ENCODE peak calls at places on chromosomes 1 and 21, in seven cellular contexts. One of them, this sample, is unnamed. For H3K4me1, the result is how much of the 10 kb centered on the place peaks cover.

GRCh38 chr21:15446193-15446592 is 283.6 kb upstream of the USP25 start:
- DNase-seq in lung: no peak
- DNase-seq in A673: no peak
- DNase-seq in aorta: peak
- DNase-seq in psoas muscle: no peak
- DNase-seq in stomach: no peak
- DNase-seq in right cardiac atrium: no peak
- DNase-seq in this sample: no peak

GRCh38 chr1:167059729-167060107 is 30.5 kb downstream of the GPA33 start:
- DNase-seq in psoas muscle: no peak
- DNase-seq in right cardiac atrium: no peak
- DNase-seq in lung: no peak
- DNase-seq in stomach: no peak
- DNase-seq in A673: no peak
- DNase-seq in aorta: no peak
- DNase-seq in this sample: no peak

GRCh38 chr1:46086581-46086980 is 45.8 kb downstream of the PIK3R3 start:
- DNase-seq in psoas muscle: no peak
- DNase-seq in right cardiac atrium: no peak
- DNase-seq in lung: no peak
- DNase-seq in A673: no peak
- DNase-seq in stomach: no peak
- DNase-seq in aorta: no peak
- DNase-seq in this sample: no peak

GRCh38 chr1:51236548-51237312 is 657 bp downstream of the RNF11 start:
- DNase-seq in psoas muscle: peak
- DNase-seq in A673: peak
- DNase-seq in stomach: peak
- DNase-seq in aorta: no peak
- DNase-seq in right cardiac atrium: peak
- DNase-seq in lung: peak
- DNase-seq in this sample: peak

GRCh38 chr1:97930472-97930871 is 9.6 kb upstream of the DPYD start:
- DNase-seq in right cardiac atrium: no peak
- DNase-seq in psoas muscle: no peak
- DNase-seq in lung: no peak
- DNase-seq in aorta: no peak
- DNase-seq in stomach: no peak
- DNase-seq in A673: no peak
- DNase-seq in this sample: peak

GRCh38 chr1:3409737-3410434 is 44.6 kb upstream of the ARHGEF16 start:
- DNase-seq in lung: no peak
- DNase-seq in stomach: peak
- DNase-seq in A673: peak
- DNase-seq in right cardiac atrium: peak
- DNase-seq in psoas muscle: peak
- DNase-seq in aorta: peak
- DNase-seq in this sample: peak

GRCh38 chr21:31923756-31924155 is 50.9 kb downstream of the HUNK start:
- DNase-seq in right cardiac atrium: no peak
- DNase-seq in psoas muscle: no peak
- DNase-seq in A673: no peak
- DNase-seq in stomach: no peak
- DNase-seq in lung: no peak
- DNase-seq in aorta: no peak
- DNase-seq in this sample: no peak

GRCh38 chr1:40036574-40036973 is 4.0 kb upstream of the CAP1 start:
- DNase-seq in psoas muscle: peak
- DNase-seq in aorta: peak
- DNase-seq in A673: no peak
- DNase-seq in right cardiac atrium: peak
- DNase-seq in stomach: peak
- DNase-seq in lung: no peak
- DNase-seq in this sample: peak

GRCh38 chr21:35051287-35051818 is 2.3 kb upstream of the RUNX1 start:
- DNase-seq in lung: peak
- DNase-seq in aorta: peak
- DNase-seq in psoas muscle: peak
- DNase-seq in A673: peak
- DNase-seq in right cardiac atrium: peak
- DNase-seq in stomach: peak
- DNase-seq in this sample: peak

GRCh38 chr21:43866659-43867331 is 1.8 kb downstream of the AGPAT3 start:
- DNase-seq in lung: peak
- DNase-seq in stomach: peak
- DNase-seq in psoas muscle: no peak
- DNase-seq in right cardiac atrium: peak
- DNase-seq in aorta: no peak
- DNase-seq in A673: no peak
- DNase-seq in this sample: peak

GRCh38 chr1:119893238-119893791 is 3.0 kb downstream of the ADAM30 start:
- DNase-seq in aorta: no peak
- DNase-seq in stomach: no peak
- DNase-seq in A673: no peak
- DNase-seq in lung: no peak
- DNase-seq in right cardiac atrium: no peak
- DNase-seq in psoas muscle: no peak
- DNase-seq in this sample: no peak

GRCh38 chr1:36529762-36530260 is 47.1 kb upstream of the CSF3R start:
- DNase-seq in aorta: no peak
- DNase-seq in lung: no peak
- DNase-seq in stomach: no peak
- DNase-seq in A673: no peak
- DNase-seq in psoas muscle: no peak
- DNase-seq in right cardiac atrium: no peak
- DNase-seq in this sample: no peak

GRCh38 chr1:45730780-45731319 is 19.6 kb downstream of the IPP start:
- DNase-seq in lung: no peak
- DNase-seq in stomach: no peak
- DNase-seq in aorta: no peak
- DNase-seq in psoas muscle: no peak
- DNase-seq in A673: no peak
- DNase-seq in right cardiac atrium: no peak
- DNase-seq in this sample: no peak

GRCh38 chr1:41359211-41360073 is 1.8 kb upstream of the FOXO6 start:
- DNase-seq in psoas muscle: peak
- DNase-seq in aorta: peak
- DNase-seq in A673: no peak
- DNase-seq in lung: no peak
- DNase-seq in stomach: peak
- DNase-seq in right cardiac atrium: peak
- DNase-seq in this sample: peak

GRCh38 chr1:86502721-86503430 is 34.1 kb downstream of the CLCA1 start:
- DNase-seq in lung: no peak
- DNase-seq in psoas muscle: no peak
- DNase-seq in A673: no peak
- DNase-seq in right cardiac atrium: peak
- DNase-seq in stomach: no peak
- DNase-seq in aorta: no peak
- DNase-seq in this sample: peak

GRCh38 chr1:25821630-25822091 is 1.9 kb downstream of the MTFR1L start:
- DNase-seq in stomach: no peak
- DNase-seq in right cardiac atrium: peak
- DNase-seq in aorta: no peak
- DNase-seq in lung: no peak
- DNase-seq in psoas muscle: peak
- DNase-seq in A673: no peak
- DNase-seq in this sample: peak

GRCh38 chr1:151620286-151620685 is 8.4 kb downstream of the SNX27 start:
- DNase-seq in right cardiac atrium: no peak
- DNase-seq in lung: no peak
- DNase-seq in A673: no peak
- DNase-seq in stomach: no peak
- DNase-seq in psoas muscle: no peak
- DNase-seq in aorta: no peak
- DNase-seq in this sample: no peak

GRCh38 chr1:153393926-153394325 is 3.1 kb upstream of the S100A8 start:
- DNase-seq in stomach: no peak
- DNase-seq in A673: no peak
- DNase-seq in lung: no peak
- DNase-seq in psoas muscle: no peak
- DNase-seq in right cardiac atrium: no peak
- DNase-seq in aorta: no peak
- DNase-seq in this sample: no peak

GRCh38 chr21:44836666-44837471 is 19.0 kb upstream of the SUMO3 start:
- DNase-seq in psoas muscle: no peak
- DNase-seq in lung: no peak
- DNase-seq in stomach: no peak
- DNase-seq in right cardiac atrium: no peak
- DNase-seq in A673: no peak
- DNase-seq in aorta: no peak
- DNase-seq in this sample: no peak

DNA sequence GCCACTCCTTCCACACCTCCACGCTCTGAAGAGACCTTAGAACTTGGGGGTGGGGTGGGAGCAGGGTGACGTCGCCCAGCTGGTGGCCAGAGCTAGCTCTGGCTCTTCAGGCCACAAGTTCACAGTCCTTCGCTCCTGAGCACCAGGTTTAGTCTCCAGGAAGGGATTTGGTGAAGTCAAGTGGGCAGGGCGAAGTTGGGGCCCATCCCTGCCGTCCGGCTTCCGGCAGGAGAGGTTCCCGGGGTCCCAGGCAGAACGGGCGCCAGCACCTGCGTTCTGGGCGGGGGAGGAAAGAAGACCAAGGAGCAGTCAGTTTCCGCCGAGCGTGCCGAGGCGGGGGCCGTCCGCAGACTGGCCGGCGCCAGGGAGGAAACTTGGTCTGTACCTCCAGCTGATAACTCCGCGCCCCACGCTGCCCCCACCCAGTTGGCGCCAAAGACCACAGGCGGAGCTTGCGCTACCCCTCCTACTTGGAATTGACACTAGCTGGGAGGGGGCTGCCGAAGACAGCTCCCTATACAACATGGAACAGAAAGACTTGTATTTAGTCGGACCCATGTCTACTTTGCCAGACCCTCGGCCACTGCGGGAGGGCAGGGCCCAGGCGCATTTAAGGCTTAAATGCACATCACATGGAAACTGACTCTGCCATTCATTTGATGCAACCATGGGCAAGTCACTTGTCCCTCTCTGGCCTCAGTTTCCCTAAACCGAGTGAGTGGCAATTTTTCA is 995 bp downstream of the ID3 start:
- DNase-seq in stomach: peak
- DNase-seq in aorta: peak
- DNase-seq in A673: peak
- DNase-seq in lung: peak
- DNase-seq in right cardiac atrium: peak
- DNase-seq in psoas muscle: peak
- DNase-seq in this sample: peak
- H3K4me1 ChIP-seq in stomach: half or more
- H3K4me1 ChIP-seq in aorta: under half
- H3K4me1 ChIP-seq in A673: half or more
- H3K4me1 ChIP-seq in lung: under half
- H3K4me1 ChIP-seq in right cardiac atrium: under half
- H3K4me1 ChIP-seq in psoas muscle: under half
- H3K4me1 ChIP-seq in this sample: half or more

DNA sequence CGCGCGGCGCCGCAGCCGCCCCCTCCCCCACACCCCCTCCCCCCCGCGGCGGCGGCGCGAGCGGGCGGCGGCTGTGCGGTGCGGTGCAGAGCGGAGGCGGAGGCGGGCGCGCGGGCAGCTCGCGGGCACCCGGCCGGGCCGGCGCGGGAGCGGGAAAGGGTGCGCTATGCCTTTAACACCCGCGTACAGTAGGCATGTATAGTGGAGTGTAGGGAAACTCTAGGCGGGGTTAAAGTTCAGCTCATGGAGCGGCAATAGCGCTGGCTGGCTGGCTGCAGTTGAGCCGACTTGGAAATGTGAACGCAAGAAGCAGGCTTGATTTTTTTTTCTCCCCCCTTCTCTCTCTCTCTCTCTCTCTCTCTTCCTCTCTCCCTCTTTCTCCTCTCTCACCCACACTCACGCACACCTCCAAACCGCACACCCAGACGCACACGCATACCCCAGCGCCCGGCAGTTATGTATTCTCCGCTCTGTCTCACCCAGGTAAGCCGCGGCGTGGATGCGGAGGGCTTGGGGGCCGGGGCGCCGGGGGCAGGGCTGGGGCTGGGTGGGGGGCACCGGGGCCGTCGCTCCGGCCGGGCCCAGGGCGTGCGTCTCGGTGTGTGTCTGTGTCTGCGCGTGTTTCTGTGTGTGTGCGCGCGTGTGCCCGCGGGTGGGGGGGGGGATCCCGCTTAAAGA is at the start of gene NFIA:
- DNase-seq in right cardiac atrium: peak
- DNase-seq in psoas muscle: peak
- DNase-seq in lung: peak
- DNase-seq in A673: peak
- DNase-seq in stomach: peak
- DNase-seq in aorta: peak
- DNase-seq in this sample: peak
- H3K4me1 ChIP-seq in right cardiac atrium: under half
- H3K4me1 ChIP-seq in psoas muscle: under half
- H3K4me1 ChIP-seq in lung: under half
- H3K4me1 ChIP-seq in A673: half or more
- H3K4me1 ChIP-seq in stomach: half or more
- H3K4me1 ChIP-seq in aorta: under half
- H3K4me1 ChIP-seq in this sample: half or more

DNA sequence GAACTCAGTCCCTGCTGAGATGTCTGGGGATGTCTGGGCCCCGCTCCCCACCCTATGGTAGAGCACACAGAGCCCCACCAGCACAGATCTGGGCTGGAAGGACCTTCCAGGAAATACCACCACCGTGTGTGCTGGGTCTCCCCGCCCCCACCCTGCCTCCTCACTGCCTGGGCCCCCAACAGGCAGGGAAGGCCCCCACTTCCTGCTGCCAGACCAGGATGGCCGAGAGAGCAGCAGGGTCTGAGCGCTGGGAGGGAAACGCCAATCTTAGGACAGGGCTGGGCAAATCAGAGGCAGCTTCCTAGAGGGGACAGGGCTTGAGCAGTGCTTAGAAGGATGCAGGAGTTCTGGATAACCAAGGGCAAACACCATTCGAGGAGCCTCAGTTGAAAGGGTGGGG is 11.9 kb downstream of the ADGRB2 start:
- DNase-seq in lung: no peak
- DNase-seq in A673: no peak
- DNase-seq in aorta: no peak
- DNase-seq in stomach: no peak
- DNase-seq in psoas muscle: no peak
- DNase-seq in right cardiac atrium: no peak
- DNase-seq in this sample: no peak
- H3K4me1 ChIP-seq in lung: under half
- H3K4me1 ChIP-seq in A673: under half
- H3K4me1 ChIP-seq in aorta: under half
- H3K4me1 ChIP-seq in stomach: under half
- H3K4me1 ChIP-seq in psoas muscle: under half
- H3K4me1 ChIP-seq in right cardiac atrium: under half
- H3K4me1 ChIP-seq in this sample: under half

DNA sequence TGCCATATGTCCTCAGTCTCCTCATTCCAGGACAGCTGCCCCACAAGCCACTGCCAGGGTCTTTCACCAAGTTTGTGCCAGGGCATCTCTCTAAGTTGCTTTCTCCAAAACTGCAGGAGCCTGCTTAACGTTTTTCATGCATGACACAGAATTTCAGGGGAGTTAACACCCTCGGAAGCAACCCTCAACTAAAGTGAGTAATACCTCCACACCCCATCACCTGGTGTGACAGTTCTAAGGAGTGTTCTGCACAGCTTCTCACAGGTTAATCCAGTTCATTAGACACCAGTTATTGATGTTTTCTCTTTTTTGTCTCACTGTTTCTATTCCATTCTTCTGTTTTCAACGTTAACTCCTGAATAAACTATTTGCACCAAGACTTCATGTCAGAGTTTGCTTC is 115.0 kb downstream of the BACH1 start:
- DNase-seq in right cardiac atrium: no peak
- DNase-seq in stomach: no peak
- DNase-seq in A673: no peak
- DNase-seq in aorta: no peak
- DNase-seq in lung: no peak
- DNase-seq in psoas muscle: no peak
- DNase-seq in this sample: no peak
- H3K4me1 ChIP-seq in right cardiac atrium: under half
- H3K4me1 ChIP-seq in stomach: under half
- H3K4me1 ChIP-seq in A673: under half
- H3K4me1 ChIP-seq in aorta: under half
- H3K4me1 ChIP-seq in lung: under half
- H3K4me1 ChIP-seq in psoas muscle: under half
- H3K4me1 ChIP-seq in this sample: under half

This sample was measured in body of pancreas.